ENCODE peak calls at places on chromosomes 7 and 10, in four cellular contexts. Z is A549, V is K562, E is HepG2. N is an unnamed sample.

GRCh38 chr10:52525761-52526160 is 211.7 kb downstream of the DKK1 start:
- DNase-seq in Z (no peak), V (no peak), E (no peak), N (no peak)

GRCh38 chr7:44403775-44404174 is 78.4 kb upstream of the CAMK2B start:
- DNase-seq in Z (no peak), V (no peak), E (no peak), N (no peak)

GRCh38 chr7:831596-832291 is 532 bp upstream of the SUN1 start:
- DNase-seq in Z (peak; percentile 71), V (peak; percentile 54), E (peak; percentile 35), N (no peak)

GRCh38 chr10:73501651-73502050 is 5.8 kb upstream of the PPP3CB start:
- DNase-seq in Z (no peak), V (no peak), E (no peak), N (no peak)

GRCh38 chr7:44430054-44430453 is 60.4 kb downstream of the NUDCD3 start:
- DNase-seq in Z (no peak), V (no peak), E (no peak), N (no peak)

GRCh38 chr7:134589491-134589941 is 40.6 kb downstream of the AKR1B15 start:
- DNase-seq in Z (no peak), V (no peak), E (no peak), N (no peak)

GRCh38 chr10:121168513-121169216 is 317.5 kb downstream of the WDR11 start:
- DNase-seq in Z (no peak), V (no peak), E (no peak), N (peak; percentile 45)

GRCh38 chr10:118970770-118971169 is 58.7 kb upstream of the NANOS1 start:
- DNase-seq in Z (no peak), V (no peak), E (no peak), N (no peak)

GRCh38 chr10:14379556-14380330 is 49.0 kb upstream of the FRMD4A start:
- DNase-seq in Z (no peak), V (no peak), E (no peak), N (no peak)

GRCh38 chr7:151086802-151087246 is 549 bp downstream of the AGAP3 start:
- DNase-seq in Z (no peak), V (peak; percentile 48), E (no peak), N (peak; percentile 50)

GRCh38 chr7:33039257-33039904 is 23.2 kb downstream of the NT5C3A start:
- DNase-seq in Z (no peak), V (no peak), E (no peak), N (no peak)

GRCh38 chr7:124712017-124712416 is 53.6 kb downstream of the GPR37 start:
- DNase-seq in Z (no peak), V (no peak), E (no peak), N (no peak)

GRCh38 chr10:77493851-77494788 is 143.5 kb downstream of the KCNMA1 start:
- DNase-seq in Z (peak; percentile 36), V (no peak), E (peak; percentile 10), N (peak; percentile 38)

GRCh38 chr10:100826983-100827818 is 81.8 kb downstream of the PAX2 start:
- DNase-seq in Z (peak; percentile 67), V (no peak), E (no peak), N (peak; percentile 59)

GRCh38 chr10:43350139-43350538 is 21.3 kb upstream of the FXYD4 start:
- DNase-seq in Z (no peak), V (no peak), E (no peak), N (no peak)

GRCh38 chr10:79295593-79295992 is 51.7 kb upstream of the PPIF start:
- DNase-seq in Z (no peak), V (no peak), E (no peak), N (no peak)

GRCh38 chr10:266974-267425 is 131.7 kb downstream of the ZMYND11 start:
- DNase-seq in Z (no peak), V (no peak), E (no peak), N (no peak)

GRCh38 chr7:91694221-91694856 is 186.2 kb downstream of the MTERF1 start:
- DNase-seq in Z (no peak), V (no peak), E (no peak), N (no peak)

GRCh38 chr10:116631871-116632295 is 11.1 kb downstream of the PNLIPRP2 start:
- DNase-seq in Z (no peak), V (no peak), E (no peak), N (no peak)

GRCh38 chr7:151595702-151596340 is 76.1 kb upstream of the RHEB start:
- DNase-seq in Z (no peak), V (no peak), E (no peak), N (no peak)

GRCh38 chr10:97593423-97593822 is 3.9 kb downstream of the C10orf62 start:
- DNase-seq in Z (no peak), V (no peak), E (no peak), N (no peak)

GRCh38 chr10:60943372-60944158 is 420 bp downstream of the RHOBTB1 start:
- DNase-seq in Z (peak; percentile 42), V (peak; percentile 57), E (peak; percentile 36), N (peak; percentile 71)

GRCh38 chr10:23413629-23414089 is 25.2 kb upstream of the OTUD1 start:
- DNase-seq in Z (no peak), V (no peak), E (no peak), N (no peak)

GRCh38 chr7:46764100-46764941 is 817.6 kb downstream of the TNS3 start:
- DNase-seq in Z (peak; percentile 54), V (no peak), E (no peak), N (no peak)

GRCh38 chr10:131056781-131057180 is 254.7 kb downstream of the TCERG1L start:
- DNase-seq in Z (no peak), V (no peak), E (no peak), N (no peak)

GRCh38 chr10:76558586-76558985 is 1079.0 kb downstream of the KCNMA1 start:
- DNase-seq in Z (no peak), V (no peak), E (peak; percentile 45), N (no peak)

GRCh38 chr7:43491984-43492383 is 90.9 kb upstream of the STK17A start:
- DNase-seq in Z (no peak), V (no peak), E (peak; percentile 28), N (no peak)

GRCh38 chr7:129958643-129959479 is 6.1 kb upstream of the UBE2H start:
- DNase-seq in Z (peak; percentile 90), V (peak; percentile 95), E (peak; percentile 84), N (no peak)

GRCh38 chr7:101586971-101587370 is 42.1 kb downstream of the MYL10 start:
- DNase-seq in Z (no peak), V (no peak), E (no peak), N (no peak)

GRCh38 chr10:102670871-102671434 is 26.7 kb downstream of the TRIM8 start:
- DNase-seq in Z (no peak), V (peak; percentile 56), E (peak; percentile 51), N (no peak)

GRCh38 chr7:131521651-131522163 is 34.7 kb downstream of the PODXL start:
- DNase-seq in Z (no peak), V (no peak), E (no peak), N (peak; percentile 41)

GRCh38 chr10:132793871-132794849 is 8.2 kb upstream of the NKX6-2 start:
- DNase-seq in Z (no peak), V (peak; percentile 18), E (no peak), N (no peak)

GRCh38 chr7:6160191-6160623 is 112.2 kb downstream of the CYTH3 start:
- DNase-seq in Z (peak; percentile 76), V (no peak), E (no peak), N (peak; percentile 67)

GRCh38 chr10:75532253-75532924 is 101.0 kb downstream of the LRMDA start:
- DNase-seq in Z (peak; percentile 35), V (no peak), E (no peak), N (no peak)

GRCh38 chr7:24907311-24907886 is 72.6 kb downstream of the OSBPL3 start:
- DNase-seq in Z (peak; percentile 41), V (peak; percentile 27), E (no peak), N (no peak)

DNA sequence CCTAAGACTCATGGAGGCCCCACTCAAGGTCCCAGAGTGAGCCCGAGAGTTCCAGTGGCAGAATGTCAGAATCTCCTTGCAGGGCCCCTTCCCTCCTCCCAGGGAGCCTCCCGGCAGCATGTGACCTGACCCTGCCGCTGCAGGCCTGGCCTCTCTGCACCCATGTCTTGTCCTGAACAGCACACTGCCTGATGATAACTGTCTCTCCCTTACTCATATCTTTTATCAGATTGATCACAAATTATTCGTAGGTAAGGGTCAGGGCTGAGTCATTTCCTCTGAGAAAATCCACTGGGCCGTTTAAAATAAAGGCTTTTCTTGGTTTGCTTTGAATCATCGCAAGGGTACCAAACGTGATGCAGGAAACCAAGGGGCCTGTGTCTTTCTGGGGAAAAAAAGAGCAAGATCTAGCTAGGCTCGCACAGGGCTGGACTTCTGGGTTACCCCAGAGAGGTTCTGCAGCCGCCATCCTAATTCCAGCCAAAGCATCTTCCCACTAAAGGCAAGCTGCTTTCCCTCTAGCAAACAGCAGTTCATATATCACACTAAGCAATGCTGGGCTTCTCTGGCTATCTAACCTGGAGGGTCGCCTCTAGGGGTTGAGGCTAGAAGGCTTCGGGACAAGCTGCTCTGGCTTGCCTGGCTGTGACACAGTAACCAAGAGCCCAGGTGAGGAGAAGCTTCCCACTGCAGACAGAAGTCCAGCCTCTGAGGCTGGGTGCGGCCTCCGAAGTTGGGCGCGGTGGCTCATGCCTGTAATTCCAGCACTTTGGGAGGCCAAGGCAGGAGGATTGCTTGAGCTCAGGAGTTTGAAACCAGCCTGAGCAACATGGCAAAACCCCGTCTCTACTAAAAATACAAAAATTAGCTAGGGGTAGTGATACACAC is 104.9 kb downstream of the SPDYE5 start:
- DNase-seq in Z (peak; percentile 46), V (peak; percentile 37), E (no peak), N (no peak)
- TF ChIP-seq HMGXB4 in Z (no peak), V (no peak), E (no peak), N (no peak)

DNA sequence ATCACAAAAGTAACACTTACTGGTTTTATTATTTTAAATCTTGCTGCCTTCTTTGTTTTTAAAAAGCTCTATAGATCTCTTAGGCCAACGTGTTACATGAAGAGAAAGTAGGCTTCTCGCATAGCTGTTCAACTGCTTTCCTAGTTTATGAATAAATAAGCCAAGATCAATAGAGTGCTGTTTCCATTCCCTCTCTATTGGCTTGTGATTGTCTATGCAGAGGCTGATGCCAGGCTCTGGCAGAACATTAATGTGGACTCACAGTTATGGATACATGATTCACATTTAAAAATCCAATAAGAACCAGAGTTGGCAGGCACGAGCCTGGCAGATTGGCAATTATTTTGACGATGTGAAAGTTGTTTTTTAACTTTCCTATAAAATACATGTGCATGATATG is 137.5 kb downstream of the GNAT3 start:
- DNase-seq in Z (no peak), V (no peak), E (no peak), N (no peak)
- TF ChIP-seq HMGXB4 in Z (no peak), V (no peak), E (no peak), N (no peak)

GRCh38 chr10:6221971-6222751 is 19.4 kb downstream of the PFKFB3 start:
- DNase-seq in Z (no peak), V (no peak), E (peak; percentile 59), N (no peak)
- TF ChIP-seq HMGXB4 in Z (no peak), V (no peak), E (no peak), N (no peak)

GRCh38 chr10:111298031-111298430 is 221.2 kb downstream of the ADRA2A start:
- DNase-seq in Z (no peak), V (no peak), E (no peak), N (no peak)

GRCh38 chr10:111299037-111299436 is 222.2 kb downstream of the ADRA2A start:
- DNase-seq in Z (no peak), V (no peak), E (no peak), N (no peak)

GRCh38 chr10:111295788-111296187 is 219.0 kb downstream of the ADRA2A start:
- DNase-seq in Z (no peak), V (no peak), E (no peak), N (no peak)

DNA sequence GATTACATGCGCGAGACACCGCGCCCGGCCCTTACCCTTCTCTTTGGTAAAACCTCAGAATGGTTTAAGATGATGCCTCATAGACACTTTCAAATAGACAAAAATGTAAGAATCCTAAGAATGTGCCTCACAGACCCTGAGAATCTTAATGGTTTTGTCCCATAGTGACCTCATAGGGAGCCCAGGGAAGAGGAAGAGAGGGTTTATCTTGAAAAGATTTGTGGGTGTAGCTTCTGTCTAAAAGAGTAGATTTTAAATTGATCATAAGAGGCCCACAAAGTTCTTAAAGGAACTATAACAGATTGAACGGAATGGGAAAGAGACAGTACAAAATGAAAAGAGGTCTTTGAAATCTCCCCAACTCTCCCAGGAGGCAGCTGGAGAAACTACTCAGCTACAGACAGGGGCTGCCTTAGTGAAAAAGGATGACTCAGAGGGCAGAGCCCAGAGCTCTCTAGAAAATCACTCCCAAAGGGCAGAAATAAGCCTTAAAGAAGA is 220.6 kb downstream of the ADRA2A start:
- DNase-seq in Z (no peak), V (no peak), E (no peak), N (no peak)
- TF ChIP-seq HMGXB4 in Z (no peak), V (no peak), E (no peak), N (no peak)

N was measured in WTC11.